ENCODE peak calls at places on chromosomes 7 and 10, in five cellular contexts. One of them, this sample, is unnamed.
A peak's percentile ranks its signal among the peaks of the same experiment; 100 is the strongest.

GRCh38 chr10:130623680-130624271 is 487.6 kb downstream of the GLRX3 start:
- DNase-seq in K562: no peak
- DNase-seq in HepG2: no peak
- DNase-seq in HCT116: no peak
- DNase-seq in SK-N-SH: no peak
- DNase-seq in this sample: no peak

GRCh38 chr10:50614444-50615137 is 9.2 kb downstream of the SGMS1 start:
- DNase-seq in HepG2: peak; percentile 53
- DNase-seq in K562: peak; percentile 69
- DNase-seq in HCT116: peak; percentile 37
- DNase-seq in SK-N-SH: no peak
- DNase-seq in this sample: peak; percentile 16

GRCh38 chr10:6721964-6722615 is 142.0 kb upstream of the PRKCQ start:
- DNase-seq in HCT116: peak; percentile 62
- DNase-seq in K562: no peak
- DNase-seq in HepG2: no peak
- DNase-seq in SK-N-SH: no peak
- DNase-seq in this sample: no peak

GRCh38 chr7:28926871-28927597 is 31.1 kb downstream of the TRIL start:
- DNase-seq in K562: peak; percentile 41
- DNase-seq in HepG2: peak; percentile 78
- DNase-seq in HCT116: peak; percentile 73
- DNase-seq in SK-N-SH: peak; percentile 72
- DNase-seq in this sample: peak; percentile 85

GRCh38 chr10:97200616-97201015 is 14.9 kb upstream of the SLIT1 start:
- DNase-seq in HepG2: no peak
- DNase-seq in SK-N-SH: no peak
- DNase-seq in K562: no peak
- DNase-seq in HCT116: no peak
- DNase-seq in this sample: no peak

GRCh38 chr10:30820282-30820991 is 190.9 kb upstream of the LYZL2 start:
- DNase-seq in K562: no peak
- DNase-seq in HepG2: no peak
- DNase-seq in SK-N-SH: peak; percentile 48
- DNase-seq in HCT116: no peak
- DNase-seq in this sample: no peak

GRCh38 chr7:139713835-139714162 is 64.0 kb downstream of the HIPK2 start:
- DNase-seq in HCT116: no peak
- DNase-seq in K562: no peak
- DNase-seq in SK-N-SH: no peak
- DNase-seq in HepG2: no peak
- DNase-seq in this sample: no peak

GRCh38 chr7:92835140-92835850 is 1.1 kb downstream of the CDK6 start:
- DNase-seq in HCT116: peak; percentile 72
- DNase-seq in SK-N-SH: peak; percentile 66
- DNase-seq in HepG2: peak; percentile 87
- DNase-seq in K562: peak; percentile 68
- DNase-seq in this sample: peak; percentile 75

GRCh38 chr10:27893320-27894014 is 105.4 kb downstream of the ODAD2 start:
- DNase-seq in HepG2: no peak
- DNase-seq in SK-N-SH: no peak
- DNase-seq in K562: no peak
- DNase-seq in HCT116: peak; percentile 84
- DNase-seq in this sample: no peak

GRCh38 chr10:130576427-130576826 is 440.2 kb downstream of the GLRX3 start:
- DNase-seq in HCT116: no peak
- DNase-seq in K562: no peak
- DNase-seq in SK-N-SH: no peak
- DNase-seq in HepG2: no peak
- DNase-seq in this sample: no peak

GRCh38 chr10:7857259-7857658 is 39.0 kb downstream of the TAF3 start:
- DNase-seq in SK-N-SH: no peak
- DNase-seq in HCT116: no peak
- DNase-seq in HepG2: no peak
- DNase-seq in K562: no peak
- DNase-seq in this sample: no peak

DNA sequence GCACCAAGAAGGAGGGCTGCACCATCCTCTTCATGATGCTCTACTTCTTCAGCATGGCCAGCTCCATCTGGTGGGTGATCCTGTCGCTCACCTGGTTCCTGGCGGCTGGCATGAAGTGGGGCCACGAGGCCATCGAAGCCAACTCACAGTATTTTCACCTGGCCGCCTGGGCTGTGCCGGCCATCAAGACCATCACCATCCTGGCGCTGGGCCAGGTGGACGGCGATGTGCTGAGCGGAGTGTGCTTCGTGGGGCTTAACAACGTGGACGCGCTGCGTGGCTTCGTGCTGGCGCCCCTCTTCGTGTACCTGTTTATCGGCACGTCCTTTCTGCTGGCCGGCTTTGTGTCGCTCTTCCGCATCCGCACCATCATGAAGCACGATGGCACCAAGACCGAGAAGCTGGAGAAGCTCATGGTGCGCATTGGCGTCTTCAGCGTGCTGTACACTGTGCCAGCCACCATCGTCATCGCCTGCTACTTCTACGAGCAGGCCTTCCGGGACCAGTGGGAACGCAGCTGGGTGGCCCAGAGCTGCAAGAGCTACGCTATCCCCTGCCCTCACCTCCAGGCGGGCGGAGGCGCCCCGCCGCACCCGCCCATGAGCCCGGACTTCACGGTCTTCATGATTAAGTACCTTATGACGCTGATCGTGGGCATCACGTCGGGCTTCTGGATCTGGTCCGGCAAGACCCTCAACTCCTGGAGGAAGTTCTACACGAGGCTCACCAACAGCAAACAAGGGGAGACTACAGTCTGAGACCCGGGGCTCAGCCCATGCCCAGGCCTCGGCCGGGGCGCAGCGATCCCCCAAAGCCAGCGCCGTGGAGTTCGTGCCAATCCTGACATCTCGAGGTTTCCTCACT is 2.1 kb downstream of the FZD1 start:
- DNase-seq in HCT116: no peak
- DNase-seq in HepG2: no peak
- DNase-seq in SK-N-SH: peak; percentile 30
- DNase-seq in K562: no peak
- DNase-seq in this sample: no peak
- TF ChIP-seq YY1 in HCT116: no peak
- TF ChIP-seq YY1 in HepG2: no peak
- TF ChIP-seq YY1 in SK-N-SH: no peak
- TF ChIP-seq YY1 in K562: no peak
- TF ChIP-seq YY1 in this sample: no peak

GRCh38 chr10:34316154-34316553 is 498.9 kb downstream of the PARD3 start:
- DNase-seq in SK-N-SH: no peak
- DNase-seq in HCT116: no peak
- DNase-seq in HepG2: no peak
- DNase-seq in K562: no peak
- DNase-seq in this sample: no peak

GRCh38 chr10:34314457-34314856 is 500.6 kb downstream of the PARD3 start:
- DNase-seq in HCT116: no peak
- DNase-seq in HepG2: no peak
- DNase-seq in K562: no peak
- DNase-seq in SK-N-SH: no peak
- DNase-seq in this sample: no peak

GRCh38 chr10:34320265-34320664 is 494.8 kb downstream of the PARD3 start:
- DNase-seq in HepG2: no peak
- DNase-seq in HCT116: no peak
- DNase-seq in K562: no peak
- DNase-seq in SK-N-SH: peak; percentile 30
- DNase-seq in this sample: no peak

GRCh38 chr10:34323197-34323596 is 491.9 kb downstream of the PARD3 start:
- DNase-seq in K562: no peak
- DNase-seq in SK-N-SH: no peak
- DNase-seq in HCT116: no peak
- DNase-seq in HepG2: no peak
- DNase-seq in this sample: no peak

DNA sequence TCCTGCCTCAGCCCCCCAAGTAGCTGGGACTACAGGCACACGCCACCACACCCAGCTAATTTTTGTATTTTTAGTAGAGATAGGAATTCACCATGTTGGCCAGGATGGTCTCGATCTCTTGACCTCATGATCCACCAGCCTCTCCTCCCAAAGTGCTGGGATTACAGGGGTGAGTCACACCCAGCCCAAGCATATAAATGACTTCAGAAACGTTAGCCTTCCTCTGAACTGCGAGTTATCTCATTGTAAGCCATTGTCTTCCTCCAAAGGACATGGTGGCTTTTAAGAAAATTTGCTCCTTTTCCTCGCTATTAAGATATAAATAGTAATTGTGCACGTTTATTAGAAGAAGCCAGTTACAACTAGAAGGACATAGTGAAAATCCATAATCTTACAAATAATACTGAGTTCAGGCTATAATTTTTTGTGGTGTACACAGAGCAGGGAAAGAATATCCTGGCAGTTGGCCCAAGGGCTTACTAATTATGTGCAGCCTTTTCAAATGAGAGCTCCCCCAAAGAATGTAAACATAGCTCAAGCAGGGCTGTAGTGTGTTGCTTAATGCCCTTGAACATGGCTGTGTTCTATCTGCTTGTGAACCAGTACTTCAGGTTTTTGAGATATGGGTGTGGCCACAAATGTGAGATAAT is 495.8 kb downstream of the PARD3 start:
- DNase-seq in HCT116: peak; percentile 10
- DNase-seq in SK-N-SH: peak; percentile 9
- DNase-seq in HepG2: peak; percentile 64
- DNase-seq in K562: no peak
- DNase-seq in this sample: no peak
- TF ChIP-seq YY1 in HCT116: peak; percentile 24
- TF ChIP-seq YY1 in SK-N-SH: no peak
- TF ChIP-seq YY1 in HepG2: no peak
- TF ChIP-seq YY1 in K562: no peak
- TF ChIP-seq YY1 in this sample: no peak

GRCh38 chr10:107918171-107918570 is 753.7 kb upstream of the SORCS1 start:
- DNase-seq in SK-N-SH: no peak
- DNase-seq in K562: no peak
- DNase-seq in HepG2: no peak
- DNase-seq in HCT116: no peak
- DNase-seq in this sample: no peak

GRCh38 chr10:107914450-107915276 is 750.2 kb upstream of the SORCS1 start:
- DNase-seq in HepG2: no peak
- DNase-seq in HCT116: no peak
- DNase-seq in K562: no peak
- DNase-seq in SK-N-SH: peak; percentile 74
- DNase-seq in this sample: no peak

GRCh38 chr10:107915277-107915634 is 750.8 kb upstream of the SORCS1 start:
- DNase-seq in K562: no peak
- DNase-seq in HepG2: peak; percentile 4
- DNase-seq in HCT116: no peak
- DNase-seq in SK-N-SH: no peak
- DNase-seq in this sample: no peak

DNA sequence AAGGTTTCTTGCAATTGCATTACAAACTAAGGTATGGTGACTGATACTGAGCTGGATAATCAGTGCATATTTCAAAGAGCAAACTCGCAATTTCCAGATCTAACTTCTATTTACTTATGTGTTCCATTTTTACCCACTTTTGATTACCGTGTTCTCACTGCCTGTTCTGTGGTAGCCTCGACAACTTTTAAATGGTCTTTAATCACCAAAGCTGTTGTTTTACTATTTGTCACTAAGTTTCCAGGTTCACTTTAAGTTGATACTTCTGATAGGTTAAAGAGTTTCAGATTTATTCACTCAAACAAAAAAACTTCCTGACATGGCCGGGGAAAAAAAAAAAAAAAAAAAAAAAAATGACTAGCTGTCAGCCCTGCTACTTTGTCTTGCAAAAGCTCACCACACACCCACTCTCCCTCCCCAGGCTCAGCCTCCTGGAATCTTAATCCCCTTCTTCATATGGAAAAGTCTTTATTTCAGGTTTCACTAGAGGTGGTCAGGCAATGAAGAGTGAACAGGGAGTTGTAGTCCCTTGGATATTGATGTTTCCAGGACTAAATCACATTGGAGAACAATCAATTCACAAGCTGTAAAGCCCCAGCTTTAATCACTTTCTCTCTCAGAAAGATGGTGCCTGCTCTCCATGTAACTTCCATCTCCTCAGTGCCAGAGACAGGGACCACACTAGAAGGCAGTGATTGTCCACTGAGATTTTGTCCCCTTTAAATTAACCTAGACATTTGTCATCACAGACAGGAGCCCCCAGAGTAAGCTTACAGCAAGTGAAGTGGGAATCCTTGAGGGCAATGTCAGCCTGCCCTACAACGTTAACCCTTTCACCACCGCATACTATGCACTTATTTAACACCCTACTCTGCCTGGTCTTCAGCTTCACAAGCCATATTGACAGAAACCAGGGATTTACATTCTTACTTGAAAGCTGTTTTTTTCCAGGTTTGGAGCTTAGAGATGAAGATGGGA is 749.1 kb upstream of the SORCS1 start:
- DNase-seq in HepG2: no peak
- DNase-seq in SK-N-SH: peak; percentile 2
- DNase-seq in HCT116: no peak
- DNase-seq in K562: no peak
- DNase-seq in this sample: peak; percentile 79
- TF ChIP-seq YY1 in HepG2: no peak
- TF ChIP-seq YY1 in SK-N-SH: no peak
- TF ChIP-seq YY1 in HCT116: no peak
- TF ChIP-seq YY1 in K562: no peak
- TF ChIP-seq YY1 in this sample: no peak

DNA sequence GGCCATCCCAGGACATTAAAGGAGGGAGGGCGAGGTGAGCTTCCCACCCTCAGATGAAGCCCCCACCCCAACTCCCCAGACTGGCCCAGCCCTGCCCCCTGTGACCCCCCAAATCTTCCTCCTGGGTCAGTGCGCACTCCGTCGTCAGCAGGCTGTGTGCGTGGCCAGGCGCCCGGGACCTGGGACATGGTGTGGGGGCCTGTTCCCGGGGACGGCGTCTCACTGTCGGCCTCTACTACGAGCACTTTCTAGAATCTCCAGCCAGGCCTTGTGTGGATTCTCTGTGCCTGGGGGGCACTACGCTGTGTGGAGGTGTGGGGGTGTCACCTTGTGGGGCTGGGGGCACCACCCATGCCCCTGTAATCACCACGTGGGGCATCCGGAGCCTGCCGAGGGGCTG is 9.8 kb downstream of the PWWP2B start:
- DNase-seq in HepG2: no peak
- DNase-seq in HCT116: no peak
- DNase-seq in SK-N-SH: no peak
- DNase-seq in K562: no peak
- DNase-seq in this sample: no peak
- TF ChIP-seq YY1 in HepG2: no peak
- TF ChIP-seq YY1 in HCT116: no peak
- TF ChIP-seq YY1 in SK-N-SH: no peak
- TF ChIP-seq YY1 in K562: no peak
- TF ChIP-seq YY1 in this sample: no peak

This sample was measured in NT2/D1.